ENCODE peak calls at places on chromosome 22, in six cellular contexts. One of them, this sample, is unnamed.

GRCh38 chr22:45880732-45881523 is 96.0 kb downstream of the WNT7B start:
- DNase-seq in RWPE1: no peak
- DNase-seq in activated naive CD4-positive, alpha-beta T cell treated with Interleukin-2 at 50 U/mL for 16 hours: no peak
- DNase-seq in AG09319: no peak
- DNase-seq in T-cell: no peak
- DNase-seq in lung: no peak
- DNase-seq in this sample: peak

GRCh38 chr22:41578818-41579217 is 10.8 kb downstream of the PMM1 start:
- DNase-seq in RWPE1: no peak
- DNase-seq in activated naive CD4-positive, alpha-beta T cell treated with Interleukin-2 at 50 U/mL for 16 hours: no peak
- DNase-seq in AG09319: no peak
- DNase-seq in T-cell: no peak
- DNase-seq in lung: no peak
- DNase-seq in this sample: no peak

GRCh38 chr22:24681236-24681635 is 78.2 kb downstream of the GGT1 start:
- DNase-seq in RWPE1: no peak
- DNase-seq in activated naive CD4-positive, alpha-beta T cell treated with Interleukin-2 at 50 U/mL for 16 hours: no peak
- DNase-seq in AG09319: peak
- DNase-seq in T-cell: no peak
- DNase-seq in lung: no peak
- DNase-seq in this sample: no peak

GRCh38 chr22:32850591-32851517 is 49.3 kb downstream of the TIMP3 start:
- DNase-seq in RWPE1: no peak
- DNase-seq in activated naive CD4-positive, alpha-beta T cell treated with Interleukin-2 at 50 U/mL for 16 hours: no peak
- DNase-seq in AG09319: no peak
- DNase-seq in T-cell: no peak
- DNase-seq in lung: peak
- DNase-seq in this sample: peak

GRCh38 chr22:27761036-27761435 is 40.5 kb downstream of the MN1 start:
- DNase-seq in RWPE1: no peak
- DNase-seq in activated naive CD4-positive, alpha-beta T cell treated with Interleukin-2 at 50 U/mL for 16 hours: no peak
- DNase-seq in AG09319: no peak
- DNase-seq in T-cell: no peak
- DNase-seq in lung: no peak
- DNase-seq in this sample: no peak

GRCh38 chr22:24994070-24994763 is 41.7 kb downstream of the KIAA1671 start:
- DNase-seq in RWPE1: peak
- DNase-seq in activated naive CD4-positive, alpha-beta T cell treated with Interleukin-2 at 50 U/mL for 16 hours: peak
- DNase-seq in AG09319: no peak
- DNase-seq in T-cell: no peak
- DNase-seq in lung: no peak
- DNase-seq in this sample: no peak

GRCh38 chr22:49350441-49351121 is 477.1 kb downstream of the BRD1 start:
- DNase-seq in RWPE1: no peak
- DNase-seq in activated naive CD4-positive, alpha-beta T cell treated with Interleukin-2 at 50 U/mL for 16 hours: no peak
- DNase-seq in AG09319: no peak
- DNase-seq in T-cell: no peak
- DNase-seq in lung: no peak
- DNase-seq in this sample: peak

GRCh38 chr22:36918730-36919129 is 5.3 kb downstream of the CSF2RB start:
- DNase-seq in RWPE1: no peak
- DNase-seq in activated naive CD4-positive, alpha-beta T cell treated with Interleukin-2 at 50 U/mL for 16 hours: no peak
- DNase-seq in AG09319: no peak
- DNase-seq in T-cell: no peak
- DNase-seq in lung: no peak
- DNase-seq in this sample: no peak

GRCh38 chr22:43600265-43600664 is 188.5 kb downstream of the MPPED1 start:
- DNase-seq in RWPE1: no peak
- DNase-seq in activated naive CD4-positive, alpha-beta T cell treated with Interleukin-2 at 50 U/mL for 16 hours: no peak
- DNase-seq in AG09319: no peak
- DNase-seq in T-cell: no peak
- DNase-seq in lung: no peak
- DNase-seq in this sample: no peak

GRCh38 chr22:32880906-32881596 is 79.5 kb downstream of the TIMP3 start:
- DNase-seq in RWPE1: no peak
- DNase-seq in activated naive CD4-positive, alpha-beta T cell treated with Interleukin-2 at 50 U/mL for 16 hours: no peak
- DNase-seq in AG09319: no peak
- DNase-seq in T-cell: no peak
- DNase-seq in lung: peak
- DNase-seq in this sample: peak

GRCh38 chr22:46638601-46639431 is 18.6 kb downstream of the GRAMD4 start:
- DNase-seq in RWPE1: no peak
- DNase-seq in activated naive CD4-positive, alpha-beta T cell treated with Interleukin-2 at 50 U/mL for 16 hours: no peak
- DNase-seq in AG09319: no peak
- DNase-seq in T-cell: no peak
- DNase-seq in lung: no peak
- DNase-seq in this sample: peak

GRCh38 chr22:36430863-36431262 is 43.1 kb upstream of the MYH9 start:
- DNase-seq in RWPE1: no peak
- DNase-seq in activated naive CD4-positive, alpha-beta T cell treated with Interleukin-2 at 50 U/mL for 16 hours: no peak
- DNase-seq in AG09319: no peak
- DNase-seq in T-cell: no peak
- DNase-seq in lung: no peak
- DNase-seq in this sample: no peak

GRCh38 chr22:26399288-26399687 is 29.8 kb upstream of the ASPHD2 start:
- DNase-seq in RWPE1: no peak
- DNase-seq in activated naive CD4-positive, alpha-beta T cell treated with Interleukin-2 at 50 U/mL for 16 hours: no peak
- DNase-seq in AG09319: no peak
- DNase-seq in T-cell: no peak
- DNase-seq in lung: no peak
- DNase-seq in this sample: no peak

GRCh38 chr22:44797181-44797720 is 44.9 kb downstream of the ARHGAP8 start:
- DNase-seq in RWPE1: no peak
- DNase-seq in activated naive CD4-positive, alpha-beta T cell treated with Interleukin-2 at 50 U/mL for 16 hours: no peak
- DNase-seq in AG09319: no peak
- DNase-seq in T-cell: no peak
- DNase-seq in lung: no peak
- DNase-seq in this sample: no peak

GRCh38 chr22:44473166-44473565 is 24.9 kb downstream of the RTL6 start:
- DNase-seq in RWPE1: no peak
- DNase-seq in activated naive CD4-positive, alpha-beta T cell treated with Interleukin-2 at 50 U/mL for 16 hours: no peak
- DNase-seq in AG09319: no peak
- DNase-seq in T-cell: no peak
- DNase-seq in lung: no peak
- DNase-seq in this sample: no peak

GRCh38 chr22:36585841-36586240 is 56.9 kb upstream of the EIF3D start:
- DNase-seq in RWPE1: peak
- DNase-seq in activated naive CD4-positive, alpha-beta T cell treated with Interleukin-2 at 50 U/mL for 16 hours: no peak
- DNase-seq in AG09319: no peak
- DNase-seq in T-cell: no peak
- DNase-seq in lung: no peak
- DNase-seq in this sample: no peak

GRCh38 chr22:23400286-23400981 is 179.7 kb downstream of the IGLL1 start:
- DNase-seq in RWPE1: no peak
- DNase-seq in activated naive CD4-positive, alpha-beta T cell treated with Interleukin-2 at 50 U/mL for 16 hours: no peak
- DNase-seq in AG09319: no peak
- DNase-seq in T-cell: no peak
- DNase-seq in lung: no peak
- DNase-seq in this sample: no peak

GRCh38 chr22:44380716-44381500 is 68.2 kb upstream of the SHISAL1 start:
- DNase-seq in RWPE1: no peak
- DNase-seq in activated naive CD4-positive, alpha-beta T cell treated with Interleukin-2 at 50 U/mL for 16 hours: no peak
- DNase-seq in AG09319: no peak
- DNase-seq in T-cell: no peak
- DNase-seq in lung: no peak
- DNase-seq in this sample: peak

GRCh38 chr22:36863281-36863680 is 2.5 kb downstream of the NCF4 start:
- DNase-seq in RWPE1: no peak
- DNase-seq in activated naive CD4-positive, alpha-beta T cell treated with Interleukin-2 at 50 U/mL for 16 hours: no peak
- DNase-seq in AG09319: no peak
- DNase-seq in T-cell: no peak
- DNase-seq in lung: no peak
- DNase-seq in this sample: no peak

GRCh38 chr22:46652081-46652929 is 32.1 kb downstream of the GRAMD4 start:
- DNase-seq in RWPE1: no peak
- DNase-seq in activated naive CD4-positive, alpha-beta T cell treated with Interleukin-2 at 50 U/mL for 16 hours: no peak
- DNase-seq in AG09319: no peak
- DNase-seq in T-cell: no peak
- DNase-seq in lung: no peak
- DNase-seq in this sample: peak

GRCh38 chr22:45531944-45532631 is 29.4 kb downstream of the FBLN1 start:
- DNase-seq in RWPE1: peak
- DNase-seq in activated naive CD4-positive, alpha-beta T cell treated with Interleukin-2 at 50 U/mL for 16 hours: no peak
- DNase-seq in AG09319: no peak
- DNase-seq in T-cell: no peak
- DNase-seq in lung: no peak
- DNase-seq in this sample: peak

GRCh38 chr22:49900441-49901230 is 17.6 kb downstream of the ALG12 start:
- DNase-seq in RWPE1: no peak
- DNase-seq in activated naive CD4-positive, alpha-beta T cell treated with Interleukin-2 at 50 U/mL for 16 hours: no peak
- DNase-seq in AG09319: no peak
- DNase-seq in T-cell: no peak
- DNase-seq in lung: no peak
- DNase-seq in this sample: no peak

GRCh38 chr22:27667121-27667843 is 134.3 kb downstream of the MN1 start:
- DNase-seq in RWPE1: no peak
- DNase-seq in activated naive CD4-positive, alpha-beta T cell treated with Interleukin-2 at 50 U/mL for 16 hours: no peak
- DNase-seq in AG09319: no peak
- DNase-seq in T-cell: no peak
- DNase-seq in lung: no peak
- DNase-seq in this sample: peak